ENCODE peak calls at places on chromosome 19, in seven cellular contexts. One of them, this sample, is unnamed.

GRCh38 chr19:9130965-9131364 is 4.2 kb upstream of the OR7G3 start:
- DNase-seq in HFF-Myc: no peak
- DNase-seq in IMR-90: no peak
- DNase-seq in SK-N-MC: no peak
- DNase-seq in cardiac fibroblast: no peak
- DNase-seq in astrocyte: no peak
- DNase-seq in CD8-positive, alpha-beta T cell: no peak
- DNase-seq in this sample: no peak

GRCh38 chr19:16273005-16273404 is 51.6 kb upstream of the KLF2 start:
- DNase-seq in HFF-Myc: no peak
- DNase-seq in IMR-90: no peak
- DNase-seq in SK-N-MC: no peak
- DNase-seq in cardiac fibroblast: no peak
- DNase-seq in astrocyte: peak; percentile 57
- DNase-seq in CD8-positive, alpha-beta T cell: no peak
- DNase-seq in this sample: no peak

GRCh38 chr19:58380037-58380735 is 644 bp downstream of the ZNF837 start:
- DNase-seq in HFF-Myc: no peak
- DNase-seq in IMR-90: no peak
- DNase-seq in SK-N-MC: no peak
- DNase-seq in cardiac fibroblast: no peak
- DNase-seq in astrocyte: no peak
- DNase-seq in CD8-positive, alpha-beta T cell: no peak
- DNase-seq in this sample: no peak

GRCh38 chr19:6611441-6611852 is 20.5 kb upstream of the CD70 start:
- DNase-seq in HFF-Myc: no peak
- DNase-seq in IMR-90: no peak
- DNase-seq in SK-N-MC: no peak
- DNase-seq in cardiac fibroblast: peak; percentile 14
- DNase-seq in astrocyte: no peak
- DNase-seq in CD8-positive, alpha-beta T cell: no peak
- DNase-seq in this sample: no peak

GRCh38 chr19:8526345-8527062 is 12.5 kb upstream of the ZNF414 start:
- DNase-seq in HFF-Myc: peak; percentile 63
- DNase-seq in IMR-90: peak; percentile 88
- DNase-seq in SK-N-MC: no peak
- DNase-seq in cardiac fibroblast: peak; percentile 94
- DNase-seq in astrocyte: peak; percentile 82
- DNase-seq in CD8-positive, alpha-beta T cell: no peak
- DNase-seq in this sample: peak; percentile 90

GRCh38 chr19:42193706-42194105 is 23.8 kb downstream of the DEDD2 start:
- DNase-seq in HFF-Myc: no peak
- DNase-seq in IMR-90: peak; percentile 41
- DNase-seq in SK-N-MC: no peak
- DNase-seq in cardiac fibroblast: peak; percentile 84
- DNase-seq in astrocyte: peak; percentile 37
- DNase-seq in CD8-positive, alpha-beta T cell: no peak
- DNase-seq in this sample: peak; percentile 42

GRCh38 chr19:29873801-29874575 is 62.2 kb downstream of the CCNE1 start:
- DNase-seq in HFF-Myc: no peak
- DNase-seq in IMR-90: no peak
- DNase-seq in SK-N-MC: no peak
- DNase-seq in cardiac fibroblast: no peak
- DNase-seq in astrocyte: no peak
- DNase-seq in CD8-positive, alpha-beta T cell: no peak
- DNase-seq in this sample: no peak

GRCh38 chr19:44576843-44577565 is 36.4 kb upstream of the IGSF23 start:
- DNase-seq in HFF-Myc: no peak
- DNase-seq in IMR-90: peak; percentile 20
- DNase-seq in SK-N-MC: no peak
- DNase-seq in cardiac fibroblast: peak; percentile 37
- DNase-seq in astrocyte: peak; percentile 16
- DNase-seq in CD8-positive, alpha-beta T cell: no peak
- DNase-seq in this sample: peak; percentile 28

GRCh38 chr19:17306285-17306714 is 628 bp downstream of the MRPL34 start:
- DNase-seq in HFF-Myc: no peak
- DNase-seq in IMR-90: no peak
- DNase-seq in SK-N-MC: no peak
- DNase-seq in cardiac fibroblast: no peak
- DNase-seq in astrocyte: no peak
- DNase-seq in CD8-positive, alpha-beta T cell: no peak
- DNase-seq in this sample: no peak

GRCh38 chr19:1848399-1849131 is at the start of gene REXO1:
- DNase-seq in HFF-Myc: peak; percentile 72
- DNase-seq in IMR-90: peak; percentile 87
- DNase-seq in SK-N-MC: peak; percentile 90
- DNase-seq in cardiac fibroblast: peak; percentile 96
- DNase-seq in astrocyte: peak; percentile 74
- DNase-seq in CD8-positive, alpha-beta T cell: peak; percentile 99
- DNase-seq in this sample: peak; percentile 87
- H3K4me3 ChIP-seq in HFF-Myc: peak within 1 kb of the TSS; percentile 89
- H3K4me3 ChIP-seq in IMR-90: peak within 1 kb of the TSS; percentile 100
- H3K4me3 ChIP-seq in SK-N-MC: peak within 1 kb of the TSS; percentile 89
- H3K4me3 ChIP-seq in cardiac fibroblast: peak within 1 kb of the TSS; percentile 98
- H3K4me3 ChIP-seq in astrocyte: peak within 1 kb of the TSS; percentile 96
- H3K4me3 ChIP-seq in CD8-positive, alpha-beta T cell: peak within 1 kb of the TSS; percentile 86
- H3K4me3 ChIP-seq in this sample: peak within 1 kb of the TSS; percentile 81

GRCh38 chr19:19407640-19407933 is 2.1 kb downstream of the GATAD2A start:
- DNase-seq in HFF-Myc: no peak
- DNase-seq in IMR-90: no peak
- DNase-seq in SK-N-MC: no peak
- DNase-seq in cardiac fibroblast: no peak
- DNase-seq in astrocyte: no peak
- DNase-seq in CD8-positive, alpha-beta T cell: no peak
- DNase-seq in this sample: no peak
- H3K4me3 ChIP-seq in HFF-Myc: peak overlapping the region; percentile 91
- H3K4me3 ChIP-seq in IMR-90: peak overlapping the region; percentile 68
- H3K4me3 ChIP-seq in SK-N-MC: peak overlapping the region; percentile 96
- H3K4me3 ChIP-seq in cardiac fibroblast: no peak overlapping the region
- H3K4me3 ChIP-seq in astrocyte: peak overlapping the region; percentile 80
- H3K4me3 ChIP-seq in CD8-positive, alpha-beta T cell: peak overlapping the region; percentile 62
- H3K4me3 ChIP-seq in this sample: peak overlapping the region; percentile 74

GRCh38 chr19:51680474-51680873 is 12.7 kb upstream of the SPACA6 start:
- DNase-seq in HFF-Myc: no peak
- DNase-seq in IMR-90: no peak
- DNase-seq in SK-N-MC: no peak
- DNase-seq in cardiac fibroblast: no peak
- DNase-seq in astrocyte: no peak
- DNase-seq in CD8-positive, alpha-beta T cell: no peak
- DNase-seq in this sample: no peak
- H3K4me3 ChIP-seq in HFF-Myc: no peak overlapping the region
- H3K4me3 ChIP-seq in IMR-90: no peak overlapping the region
- H3K4me3 ChIP-seq in SK-N-MC: no peak overlapping the region
- H3K4me3 ChIP-seq in cardiac fibroblast: no peak overlapping the region
- H3K4me3 ChIP-seq in astrocyte: no peak overlapping the region
- H3K4me3 ChIP-seq in CD8-positive, alpha-beta T cell: no peak overlapping the region
- H3K4me3 ChIP-seq in this sample: no peak overlapping the region

GRCh38 chr19:39264306-39265290 is 3.6 kb upstream of the IFNL2 start:
- DNase-seq in HFF-Myc: no peak
- DNase-seq in IMR-90: no peak
- DNase-seq in SK-N-MC: no peak
- DNase-seq in cardiac fibroblast: peak; percentile 8
- DNase-seq in astrocyte: no peak
- DNase-seq in CD8-positive, alpha-beta T cell: no peak
- DNase-seq in this sample: peak; percentile 9
- H3K4me3 ChIP-seq in HFF-Myc: no peak overlapping the region
- H3K4me3 ChIP-seq in IMR-90: no peak overlapping the region
- H3K4me3 ChIP-seq in SK-N-MC: no peak overlapping the region
- H3K4me3 ChIP-seq in cardiac fibroblast: no peak overlapping the region
- H3K4me3 ChIP-seq in astrocyte: no peak overlapping the region
- H3K4me3 ChIP-seq in CD8-positive, alpha-beta T cell: no peak overlapping the region
- H3K4me3 ChIP-seq in this sample: no peak overlapping the region

DNA sequence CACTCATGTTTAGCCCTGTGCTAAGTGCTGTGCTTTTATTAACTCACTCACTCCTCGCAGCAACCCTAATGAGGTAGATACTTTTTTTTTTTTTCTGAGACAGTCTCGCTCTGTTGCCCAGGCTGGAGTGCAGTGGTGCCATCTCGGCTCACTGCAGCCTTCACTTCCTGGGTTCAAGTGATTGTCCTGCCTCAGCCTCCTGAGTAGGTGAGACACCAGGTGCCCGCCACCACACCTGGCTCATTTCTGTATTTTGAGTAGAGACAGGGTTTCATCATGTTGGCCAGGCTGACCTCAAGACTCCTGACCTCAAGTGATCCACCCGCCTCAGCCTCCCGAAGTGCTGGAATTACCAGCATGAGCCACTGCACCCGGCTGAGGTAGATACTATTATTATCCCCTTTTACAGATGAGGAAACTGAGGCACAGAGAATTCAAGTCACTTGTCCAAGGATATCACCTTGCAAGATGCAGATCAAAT is 2.5 kb downstream of the ITPKC start:
- DNase-seq in HFF-Myc: no peak
- DNase-seq in IMR-90: no peak
- DNase-seq in SK-N-MC: no peak
- DNase-seq in cardiac fibroblast: no peak
- DNase-seq in astrocyte: no peak
- DNase-seq in CD8-positive, alpha-beta T cell: no peak
- DNase-seq in this sample: no peak
- H3K4me3 ChIP-seq in HFF-Myc: peak overlapping the region; percentile 69
- H3K4me3 ChIP-seq in IMR-90: peak overlapping the region; percentile 86
- H3K4me3 ChIP-seq in SK-N-MC: no peak overlapping the region
- H3K4me3 ChIP-seq in cardiac fibroblast: peak overlapping the region; percentile 61
- H3K4me3 ChIP-seq in astrocyte: peak overlapping the region; percentile 76
- H3K4me3 ChIP-seq in CD8-positive, alpha-beta T cell: no peak overlapping the region
- H3K4me3 ChIP-seq in this sample: peak overlapping the region; percentile 70

DNA sequence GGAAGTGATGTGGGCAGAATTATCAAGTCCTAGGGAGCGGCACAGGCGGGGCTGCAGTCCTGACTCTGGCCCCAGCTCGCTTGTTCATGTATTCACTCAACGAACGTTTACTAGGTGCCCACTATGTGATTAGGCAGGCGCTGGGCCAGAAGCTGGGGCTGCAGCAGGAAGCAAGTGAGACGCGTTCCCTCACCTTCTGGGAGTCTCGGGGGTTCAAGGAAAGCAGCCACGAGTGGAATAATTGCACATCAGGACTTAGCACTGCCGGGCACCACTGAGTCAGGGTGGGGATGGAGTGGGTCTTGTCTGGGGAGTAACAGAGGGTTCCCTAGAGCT is 2.5 kb upstream of the LMTK3 start:
- DNase-seq in HFF-Myc: no peak
- DNase-seq in IMR-90: no peak
- DNase-seq in SK-N-MC: no peak
- DNase-seq in cardiac fibroblast: no peak
- DNase-seq in astrocyte: no peak
- DNase-seq in CD8-positive, alpha-beta T cell: no peak
- DNase-seq in this sample: no peak
- H3K4me3 ChIP-seq in HFF-Myc: no peak overlapping the region
- H3K4me3 ChIP-seq in IMR-90: no peak overlapping the region
- H3K4me3 ChIP-seq in SK-N-MC: peak overlapping the region; percentile 87
- H3K4me3 ChIP-seq in cardiac fibroblast: peak overlapping the region; percentile 72
- H3K4me3 ChIP-seq in astrocyte: peak overlapping the region; percentile 52
- H3K4me3 ChIP-seq in CD8-positive, alpha-beta T cell: peak overlapping the region; percentile 88
- H3K4me3 ChIP-seq in this sample: no peak overlapping the region

GRCh38 chr19:4584670-4585460 is 25.4 kb upstream of the SEMA6B start:
- DNase-seq in HFF-Myc: no peak
- DNase-seq in IMR-90: no peak
- DNase-seq in SK-N-MC: no peak
- DNase-seq in cardiac fibroblast: no peak
- DNase-seq in astrocyte: no peak
- DNase-seq in CD8-positive, alpha-beta T cell: no peak
- DNase-seq in this sample: no peak
- H3K4me3 ChIP-seq in HFF-Myc: peak overlapping the region; percentile 44
- H3K4me3 ChIP-seq in IMR-90: peak overlapping the region; percentile 33
- H3K4me3 ChIP-seq in SK-N-MC: peak overlapping the region; percentile 73
- H3K4me3 ChIP-seq in cardiac fibroblast: peak overlapping the region; percentile 62
- H3K4me3 ChIP-seq in astrocyte: peak overlapping the region; percentile 37
- H3K4me3 ChIP-seq in CD8-positive, alpha-beta T cell: peak overlapping the region; percentile 23
- H3K4me3 ChIP-seq in this sample: peak overlapping the region; percentile 52

GRCh38 chr19:10730932-10731331 is 13.1 kb downstream of the DNM2 start:
- DNase-seq in HFF-Myc: no peak
- DNase-seq in IMR-90: no peak
- DNase-seq in SK-N-MC: no peak
- DNase-seq in cardiac fibroblast: no peak
- DNase-seq in astrocyte: no peak
- DNase-seq in CD8-positive, alpha-beta T cell: no peak
- DNase-seq in this sample: no peak
- H3K4me3 ChIP-seq in HFF-Myc: no peak overlapping the region
- H3K4me3 ChIP-seq in IMR-90: no peak overlapping the region
- H3K4me3 ChIP-seq in SK-N-MC: no peak overlapping the region
- H3K4me3 ChIP-seq in cardiac fibroblast: no peak overlapping the region
- H3K4me3 ChIP-seq in astrocyte: no peak overlapping the region
- H3K4me3 ChIP-seq in CD8-positive, alpha-beta T cell: no peak overlapping the region
- H3K4me3 ChIP-seq in this sample: no peak overlapping the region

DNA sequence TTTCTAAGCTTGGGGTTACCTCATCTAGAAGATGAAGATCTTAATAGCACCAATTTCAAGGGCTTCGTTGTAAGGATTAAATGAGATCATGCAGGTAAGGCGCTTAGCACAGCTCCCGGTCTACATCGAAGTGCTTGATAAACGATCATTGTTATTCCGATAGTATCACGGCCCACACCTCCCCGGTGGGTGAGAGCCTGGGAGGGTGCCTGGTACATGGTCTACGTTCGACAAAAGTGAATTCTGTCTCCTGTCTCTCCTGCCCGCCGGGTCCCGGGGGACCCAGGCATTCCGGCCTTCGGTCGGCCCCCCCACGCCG is 501 bp upstream of the MYH14 start:
- DNase-seq in HFF-Myc: no peak
- DNase-seq in IMR-90: no peak
- DNase-seq in SK-N-MC: no peak
- DNase-seq in cardiac fibroblast: no peak
- DNase-seq in astrocyte: no peak
- DNase-seq in CD8-positive, alpha-beta T cell: no peak
- DNase-seq in this sample: no peak
- H3K4me3 ChIP-seq in HFF-Myc: no peak overlapping the region
- H3K4me3 ChIP-seq in IMR-90: no peak overlapping the region
- H3K4me3 ChIP-seq in SK-N-MC: no peak overlapping the region
- H3K4me3 ChIP-seq in cardiac fibroblast: no peak overlapping the region
- H3K4me3 ChIP-seq in astrocyte: no peak overlapping the region
- H3K4me3 ChIP-seq in CD8-positive, alpha-beta T cell: no peak overlapping the region
- H3K4me3 ChIP-seq in this sample: no peak overlapping the region